ENCODE peak calls at places on chromosomes 6 and 20, in five cellular contexts. One of them, this sample, is unnamed. For H3K36me3 and H3K27me3, the result is how much of the 10 kb centered on the place peaks cover.

GRCh38 chr6:147624946-147625515 is 116.5 kb downstream of the SAMD5 start:
- DNase-seq in thoracic aorta: no peak
- DNase-seq in PC-3: no peak
- DNase-seq in lower lobe of right lung: no peak
- DNase-seq in cardiac muscle cell: peak
- DNase-seq in this sample: no peak

GRCh38 chr6:30397697-30398096 is 52.7 kb downstream of the RPP21 start:
- DNase-seq in thoracic aorta: no peak
- DNase-seq in cardiac muscle cell: no peak
- DNase-seq in PC-3: no peak
- DNase-seq in lower lobe of right lung: no peak
- DNase-seq in this sample: peak

GRCh38 chr6:80022803-80023202 is 18.4 kb downstream of the TTK start:
- DNase-seq in lower lobe of right lung: no peak
- DNase-seq in cardiac muscle cell: peak
- DNase-seq in thoracic aorta: no peak
- DNase-seq in PC-3: no peak
- DNase-seq in this sample: no peak

GRCh38 chr6:147077251-147077650 is 127.0 kb upstream of the STXBP5 start:
- DNase-seq in cardiac muscle cell: no peak
- DNase-seq in PC-3: no peak
- DNase-seq in thoracic aorta: no peak
- DNase-seq in lower lobe of right lung: peak
- DNase-seq in this sample: no peak

GRCh38 chr6:6686176-6686575 is 97.7 kb downstream of the LY86 start:
- DNase-seq in cardiac muscle cell: no peak
- DNase-seq in thoracic aorta: no peak
- DNase-seq in lower lobe of right lung: no peak
- DNase-seq in PC-3: no peak
- DNase-seq in this sample: no peak

GRCh38 chr20:58017237-58017969 is 211.1 kb downstream of the ANKRD60 start:
- DNase-seq in cardiac muscle cell: no peak
- DNase-seq in thoracic aorta: no peak
- DNase-seq in lower lobe of right lung: no peak
- DNase-seq in PC-3: peak
- DNase-seq in this sample: no peak

GRCh38 chr6:108945686-108946158 is 97.5 kb downstream of the ARMC2 start:
- DNase-seq in lower lobe of right lung: peak
- DNase-seq in PC-3: no peak
- DNase-seq in thoracic aorta: peak
- DNase-seq in cardiac muscle cell: peak
- DNase-seq in this sample: peak

GRCh38 chr6:121651420-121651819 is 216.0 kb downstream of the GJA1 start:
- DNase-seq in thoracic aorta: no peak
- DNase-seq in cardiac muscle cell: peak
- DNase-seq in PC-3: no peak
- DNase-seq in lower lobe of right lung: no peak
- DNase-seq in this sample: no peak

GRCh38 chr20:57325632-57326356 is 3.8 kb upstream of the SPO11 start:
- DNase-seq in PC-3: no peak
- DNase-seq in cardiac muscle cell: no peak
- DNase-seq in thoracic aorta: no peak
- DNase-seq in lower lobe of right lung: no peak
- DNase-seq in this sample: no peak

GRCh38 chr6:22737331-22737730 is 168.0 kb downstream of the HDGFL1 start:
- DNase-seq in lower lobe of right lung: no peak
- DNase-seq in thoracic aorta: no peak
- DNase-seq in PC-3: peak
- DNase-seq in cardiac muscle cell: peak
- DNase-seq in this sample: peak

GRCh38 chr6:50819527-50819905 is 845 bp downstream of the TFAP2B start:
- DNase-seq in lower lobe of right lung: no peak
- DNase-seq in PC-3: no peak
- DNase-seq in thoracic aorta: no peak
- DNase-seq in cardiac muscle cell: peak
- DNase-seq in this sample: peak

GRCh38 chr6:127464881-127465459 is 5.8 kb upstream of the KIAA0408 start:
- DNase-seq in PC-3: peak
- DNase-seq in thoracic aorta: no peak
- DNase-seq in lower lobe of right lung: peak
- DNase-seq in cardiac muscle cell: peak
- DNase-seq in this sample: peak

GRCh38 chr20:3766832-3767433 is 620 bp downstream of the ADISSP start:
- DNase-seq in lower lobe of right lung: peak
- DNase-seq in PC-3: peak
- DNase-seq in cardiac muscle cell: no peak
- DNase-seq in thoracic aorta: no peak
- DNase-seq in this sample: peak

GRCh38 chr6:54957698-54958097 is 111.1 kb downstream of the FAM83B start:
- DNase-seq in lower lobe of right lung: no peak
- DNase-seq in cardiac muscle cell: no peak
- DNase-seq in PC-3: no peak
- DNase-seq in thoracic aorta: no peak
- DNase-seq in this sample: no peak

GRCh38 chr6:83464741-83465140 is 33.9 kb upstream of the ME1 start:
- DNase-seq in lower lobe of right lung: no peak
- DNase-seq in thoracic aorta: no peak
- DNase-seq in cardiac muscle cell: no peak
- DNase-seq in PC-3: peak
- DNase-seq in this sample: no peak

GRCh38 chr6:7542878-7543394 is 1.5 kb downstream of the DSP start:
- DNase-seq in lower lobe of right lung: peak
- DNase-seq in cardiac muscle cell: peak
- DNase-seq in PC-3: peak
- DNase-seq in thoracic aorta: no peak
- DNase-seq in this sample: peak

GRCh38 chr6:140846518-140847277 is 1286.0 kb upstream of the GJE1 start:
- DNase-seq in thoracic aorta: no peak
- DNase-seq in lower lobe of right lung: no peak
- DNase-seq in cardiac muscle cell: peak
- DNase-seq in PC-3: peak
- DNase-seq in this sample: no peak

GRCh38 chr6:47034421-47034820 is 7.7 kb downstream of the ADGRF1 start:
- DNase-seq in lower lobe of right lung: no peak
- DNase-seq in thoracic aorta: no peak
- DNase-seq in cardiac muscle cell: peak
- DNase-seq in PC-3: peak
- DNase-seq in this sample: no peak

GRCh38 chr6:72784581-72784980 is 162.7 kb downstream of the KCNQ5 start:
- DNase-seq in cardiac muscle cell: peak
- DNase-seq in thoracic aorta: no peak
- DNase-seq in PC-3: peak
- DNase-seq in lower lobe of right lung: no peak
- DNase-seq in this sample: no peak

GRCh38 chr20:63082308-63082938 is 75.7 kb upstream of the BHLHE23 start:
- DNase-seq in thoracic aorta: no peak
- DNase-seq in cardiac muscle cell: peak
- DNase-seq in PC-3: peak
- DNase-seq in lower lobe of right lung: peak
- DNase-seq in this sample: peak

GRCh38 chr20:64140421-64140820 is 23.8 kb upstream of the MYT1 start:
- DNase-seq in cardiac muscle cell: no peak
- DNase-seq in PC-3: no peak
- DNase-seq in thoracic aorta: no peak
- DNase-seq in lower lobe of right lung: peak
- DNase-seq in this sample: peak

GRCh38 chr6:123965894-123966293 is 162.2 kb downstream of the NKAIN2 start:
- DNase-seq in lower lobe of right lung: no peak
- DNase-seq in thoracic aorta: no peak
- DNase-seq in cardiac muscle cell: peak
- DNase-seq in PC-3: peak
- DNase-seq in this sample: peak

GRCh38 chr20:2911200-2911599 is 37.9 kb downstream of the PTPRA start:
- DNase-seq in lower lobe of right lung: no peak
- DNase-seq in thoracic aorta: no peak
- DNase-seq in PC-3: no peak
- DNase-seq in cardiac muscle cell: no peak
- DNase-seq in this sample: no peak

GRCh38 chr6:150343434-150343833 is 25.4 kb upstream of the IYD start:
- DNase-seq in cardiac muscle cell: no peak
- DNase-seq in thoracic aorta: no peak
- DNase-seq in lower lobe of right lung: no peak
- DNase-seq in PC-3: peak
- DNase-seq in this sample: no peak

GRCh38 chr20:38523697-38524096 is 51.1 kb downstream of the RALGAPB start:
- DNase-seq in lower lobe of right lung: no peak
- DNase-seq in PC-3: peak
- DNase-seq in cardiac muscle cell: peak
- DNase-seq in thoracic aorta: no peak
- DNase-seq in this sample: no peak

GRCh38 chr6:41706876-41707564 is 28.4 kb downstream of the TFEB start:
- DNase-seq in lower lobe of right lung: no peak
- DNase-seq in cardiac muscle cell: peak
- DNase-seq in PC-3: no peak
- DNase-seq in thoracic aorta: no peak
- DNase-seq in this sample: peak

GRCh38 chr6:94498099-94498498 is 1078.7 kb upstream of the EPHA7 start:
- DNase-seq in thoracic aorta: no peak
- DNase-seq in PC-3: no peak
- DNase-seq in lower lobe of right lung: no peak
- DNase-seq in cardiac muscle cell: no peak
- DNase-seq in this sample: no peak

GRCh38 chr6:35687658-35688604 is 784 bp downstream of the FKBP5 start:
- DNase-seq in thoracic aorta: no peak
- DNase-seq in lower lobe of right lung: peak
- DNase-seq in PC-3: peak
- DNase-seq in cardiac muscle cell: peak
- DNase-seq in this sample: peak

GRCh38 chr20:49880177-49880576 is 35.2 kb downstream of the SPATA2 start:
- DNase-seq in thoracic aorta: no peak
- DNase-seq in lower lobe of right lung: no peak
- DNase-seq in PC-3: no peak
- DNase-seq in cardiac muscle cell: peak
- DNase-seq in this sample: no peak

GRCh38 chr20:5658897-5659296 is 91.3 kb upstream of the SHLD1 start:
- DNase-seq in cardiac muscle cell: peak
- DNase-seq in PC-3: peak
- DNase-seq in lower lobe of right lung: peak
- DNase-seq in thoracic aorta: peak
- DNase-seq in this sample: no peak

GRCh38 chr6:147699637-147700036 is 191.1 kb downstream of the SAMD5 start:
- DNase-seq in PC-3: peak
- DNase-seq in lower lobe of right lung: no peak
- DNase-seq in thoracic aorta: no peak
- DNase-seq in cardiac muscle cell: peak
- DNase-seq in this sample: no peak

DNA sequence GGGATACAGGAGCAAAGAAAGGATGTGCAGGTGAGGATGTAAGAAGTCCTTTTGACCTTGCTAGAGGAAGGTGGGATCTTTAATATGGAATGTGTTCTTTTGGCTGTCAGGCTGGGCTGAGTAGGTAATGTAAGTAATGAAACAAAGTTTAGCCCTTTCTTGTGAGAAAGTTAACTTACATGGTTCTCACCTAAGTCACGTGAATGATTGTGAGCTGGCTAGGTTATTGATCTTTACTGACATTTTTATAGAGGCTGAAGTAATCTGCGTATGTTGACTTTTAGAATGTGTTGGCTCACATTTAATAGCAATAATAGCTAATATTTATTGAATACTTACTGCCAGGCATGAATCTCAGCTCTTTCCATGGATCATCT is 2.6 kb downstream of the TOP1 start:
- DNase-seq in PC-3: no peak
- DNase-seq in thoracic aorta: no peak
- DNase-seq in lower lobe of right lung: no peak
- DNase-seq in cardiac muscle cell: no peak
- DNase-seq in this sample: no peak
- H3K4me3 ChIP-seq in PC-3: peak
- H3K4me3 ChIP-seq in thoracic aorta: peak
- H3K4me3 ChIP-seq in lower lobe of right lung: peak
- H3K4me3 ChIP-seq in cardiac muscle cell: peak
- H3K4me3 ChIP-seq in this sample: no peak

GRCh38 chr20:41078329-41078728 is 49.7 kb downstream of the TOP1 start:
- DNase-seq in cardiac muscle cell: peak
- DNase-seq in thoracic aorta: no peak
- DNase-seq in lower lobe of right lung: no peak
- DNase-seq in PC-3: peak
- DNase-seq in this sample: peak
- H3K36me3 ChIP-seq in cardiac muscle cell: half or more
- H3K36me3 ChIP-seq in thoracic aorta: under half
- H3K36me3 ChIP-seq in lower lobe of right lung: half or more
- H3K36me3 ChIP-seq in PC-3: half or more
- H3K36me3 ChIP-seq in this sample: under half

GRCh38 chr20:23283096-23283850 is 67.3 kb upstream of the NXT1 start:
- DNase-seq in cardiac muscle cell: no peak
- DNase-seq in thoracic aorta: no peak
- DNase-seq in PC-3: no peak
- DNase-seq in lower lobe of right lung: no peak
- DNase-seq in this sample: no peak

GRCh38 chr20:23282111-23282510 is 68.5 kb upstream of the NXT1 start:
- DNase-seq in cardiac muscle cell: no peak
- DNase-seq in lower lobe of right lung: no peak
- DNase-seq in PC-3: no peak
- DNase-seq in thoracic aorta: no peak
- DNase-seq in this sample: no peak

GRCh38 chr20:23282546-23282945 is 68.0 kb upstream of the NXT1 start:
- DNase-seq in thoracic aorta: no peak
- DNase-seq in PC-3: no peak
- DNase-seq in cardiac muscle cell: no peak
- DNase-seq in lower lobe of right lung: no peak
- DNase-seq in this sample: no peak

GRCh38 chr20:23273776-23274175 is 76.8 kb upstream of the NXT1 start:
- DNase-seq in thoracic aorta: no peak
- DNase-seq in PC-3: no peak
- DNase-seq in lower lobe of right lung: no peak
- DNase-seq in cardiac muscle cell: no peak
- DNase-seq in this sample: no peak

DNA sequence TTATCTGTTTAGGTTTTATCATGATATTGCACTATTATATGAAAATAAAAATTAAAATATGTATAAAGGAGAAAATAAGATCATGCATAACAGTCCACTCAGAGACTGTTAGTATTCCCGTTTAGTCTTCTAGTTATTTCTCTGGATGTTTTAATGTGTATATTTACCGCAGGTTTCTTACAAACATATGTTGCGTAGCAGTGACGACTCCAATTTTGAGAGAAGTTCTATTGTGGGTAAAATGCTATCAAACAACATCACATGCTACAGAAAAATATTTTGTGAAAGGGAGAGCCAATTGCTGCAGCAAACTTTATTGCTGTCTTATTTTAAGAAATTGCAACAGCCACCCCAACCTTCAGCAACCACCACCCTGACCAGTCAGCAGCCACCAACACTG is 72.4 kb upstream of the NXT1 start:
- DNase-seq in lower lobe of right lung: no peak
- DNase-seq in PC-3: no peak
- DNase-seq in cardiac muscle cell: no peak
- DNase-seq in thoracic aorta: no peak
- DNase-seq in this sample: no peak
- H3K27me3 ChIP-seq in lower lobe of right lung: under half
- H3K27me3 ChIP-seq in PC-3: half or more
- H3K27me3 ChIP-seq in cardiac muscle cell: under half
- H3K27me3 ChIP-seq in thoracic aorta: under half
- H3K27me3 ChIP-seq in this sample: under half

GRCh38 chr6:67889682-67889995 is 745.4 kb upstream of the ADGRB3 start:
- DNase-seq in cardiac muscle cell: no peak
- DNase-seq in lower lobe of right lung: no peak
- DNase-seq in thoracic aorta: no peak
- DNase-seq in PC-3: no peak
- DNase-seq in this sample: no peak
- H3K4me3 ChIP-seq in cardiac muscle cell: no peak
- H3K4me3 ChIP-seq in lower lobe of right lung: no peak
- H3K4me3 ChIP-seq in thoracic aorta: no peak
- H3K4me3 ChIP-seq in PC-3: no peak
- H3K4me3 ChIP-seq in this sample: no peak

GRCh38 chr6:15472626-15473025 is 190.2 kb downstream of the DTNBP1 start:
- DNase-seq in cardiac muscle cell: no peak
- DNase-seq in lower lobe of right lung: no peak
- DNase-seq in thoracic aorta: no peak
- DNase-seq in PC-3: no peak
- DNase-seq in this sample: no peak
- H3K36me3 ChIP-seq in cardiac muscle cell: under half
- H3K36me3 ChIP-seq in lower lobe of right lung: under half
- H3K36me3 ChIP-seq in thoracic aorta: under half
- H3K36me3 ChIP-seq in PC-3: under half
- H3K36me3 ChIP-seq in this sample: under half